ENCODE peak calls at places on chromosomes 5 and 9, in eight cellular contexts. One of them, this sample, is unnamed.

GRCh38 chr9:121736147-121736721 is 84.8 kb downstream of the DAB2IP start:
- DNase-seq in K562: peak; percentile 62
- DNase-seq in kidney: peak; percentile 96
- DNase-seq in left lung: peak; percentile 90
- DNase-seq in astrocyte of the spinal cord: peak; percentile 10
- DNase-seq in H9: peak; percentile 90
- DNase-seq in GM12865: no peak
- DNase-seq in dorsolateral prefrontal cortex: no peak
- DNase-seq in this sample: peak; percentile 45

GRCh38 chr9:2576631-2577030 is 45.0 kb upstream of the VLDLR start:
- DNase-seq in GM12865: no peak
- DNase-seq in astrocyte of the spinal cord: no peak
- DNase-seq in dorsolateral prefrontal cortex: no peak
- DNase-seq in K562: no peak
- DNase-seq in kidney: no peak
- DNase-seq in H9: no peak
- DNase-seq in left lung: no peak
- DNase-seq in this sample: no peak

GRCh38 chr9:105854056-105854782 is 159.9 kb downstream of the TMEM38B start:
- DNase-seq in H9: no peak
- DNase-seq in kidney: no peak
- DNase-seq in GM12865: no peak
- DNase-seq in K562: no peak
- DNase-seq in astrocyte of the spinal cord: no peak
- DNase-seq in dorsolateral prefrontal cortex: no peak
- DNase-seq in left lung: no peak
- DNase-seq in this sample: no peak

GRCh38 chr5:179732918-179733763 is 519 bp downstream of the MAML1 start:
- DNase-seq in astrocyte of the spinal cord: peak; percentile 43
- DNase-seq in H9: peak; percentile 53
- DNase-seq in left lung: no peak
- DNase-seq in GM12865: peak; percentile 50
- DNase-seq in kidney: peak; percentile 81
- DNase-seq in dorsolateral prefrontal cortex: peak; percentile 49
- DNase-seq in K562: no peak
- DNase-seq in this sample: peak; percentile 29

GRCh38 chr9:103041961-103042360 is 46.8 kb downstream of the CYLC2 start:
- DNase-seq in K562: no peak
- DNase-seq in left lung: no peak
- DNase-seq in astrocyte of the spinal cord: no peak
- DNase-seq in H9: no peak
- DNase-seq in dorsolateral prefrontal cortex: no peak
- DNase-seq in kidney: no peak
- DNase-seq in GM12865: no peak
- DNase-seq in this sample: no peak

GRCh38 chr9:107462691-107463090 is 26.9 kb downstream of the KLF4 start:
- DNase-seq in left lung: no peak
- DNase-seq in GM12865: no peak
- DNase-seq in astrocyte of the spinal cord: no peak
- DNase-seq in kidney: no peak
- DNase-seq in H9: no peak
- DNase-seq in dorsolateral prefrontal cortex: no peak
- DNase-seq in K562: no peak
- DNase-seq in this sample: no peak

GRCh38 chr9:69785757-69786156 is 25.9 kb upstream of the PTAR1 start:
- DNase-seq in H9: no peak
- DNase-seq in dorsolateral prefrontal cortex: no peak
- DNase-seq in GM12865: no peak
- DNase-seq in K562: no peak
- DNase-seq in kidney: no peak
- DNase-seq in astrocyte of the spinal cord: peak; percentile 74
- DNase-seq in left lung: no peak
- DNase-seq in this sample: no peak

GRCh38 chr9:86794356-86795046 is 152.8 kb downstream of the GAS1 start:
- DNase-seq in dorsolateral prefrontal cortex: no peak
- DNase-seq in left lung: no peak
- DNase-seq in kidney: no peak
- DNase-seq in astrocyte of the spinal cord: peak; percentile 85
- DNase-seq in K562: no peak
- DNase-seq in GM12865: no peak
- DNase-seq in H9: no peak
- DNase-seq in this sample: no peak

GRCh38 chr9:85185486-85186217 is 516.1 kb downstream of the NTRK2 start:
- DNase-seq in GM12865: no peak
- DNase-seq in K562: no peak
- DNase-seq in left lung: no peak
- DNase-seq in dorsolateral prefrontal cortex: no peak
- DNase-seq in astrocyte of the spinal cord: peak; percentile 3
- DNase-seq in H9: no peak
- DNase-seq in kidney: no peak
- DNase-seq in this sample: no peak

GRCh38 chr9:32348289-32348688 is 36.2 kb upstream of the ACO1 start:
- DNase-seq in dorsolateral prefrontal cortex: no peak
- DNase-seq in astrocyte of the spinal cord: no peak
- DNase-seq in left lung: no peak
- DNase-seq in GM12865: no peak
- DNase-seq in H9: no peak
- DNase-seq in kidney: no peak
- DNase-seq in K562: no peak
- DNase-seq in this sample: no peak

GRCh38 chr5:6365142-6365976 is 13.0 kb downstream of the MED10 start:
- DNase-seq in dorsolateral prefrontal cortex: no peak
- DNase-seq in GM12865: no peak
- DNase-seq in H9: peak; percentile 16
- DNase-seq in kidney: no peak
- DNase-seq in astrocyte of the spinal cord: peak; percentile 8
- DNase-seq in K562: no peak
- DNase-seq in left lung: no peak
- DNase-seq in this sample: no peak

DNA sequence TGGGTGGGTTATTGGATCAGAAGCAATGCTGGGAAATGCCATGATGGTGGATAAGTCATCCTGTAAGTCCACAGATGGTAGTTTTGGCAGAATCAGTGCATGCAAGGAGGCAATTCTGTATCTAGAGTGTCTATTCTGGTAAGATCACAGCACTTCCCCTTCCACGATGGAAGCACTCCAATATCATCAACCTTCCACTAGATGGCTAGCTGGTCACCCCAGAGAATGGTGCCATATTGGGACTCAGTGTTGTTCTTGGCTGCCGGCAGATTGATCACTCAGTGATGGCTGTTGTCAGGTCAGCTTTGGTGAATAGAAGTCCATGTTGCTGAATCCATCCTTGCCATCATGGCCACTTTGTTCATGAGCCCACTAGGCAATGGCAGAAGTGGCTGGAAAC is 553.5 kb downstream of the CSNK1G3 start:
- DNase-seq in dorsolateral prefrontal cortex: no peak
- DNase-seq in left lung: no peak
- DNase-seq in astrocyte of the spinal cord: no peak
- DNase-seq in K562: no peak
- DNase-seq in H9: no peak
- DNase-seq in GM12865: no peak
- DNase-seq in kidney: no peak
- DNase-seq in this sample: no peak
- TF ChIP-seq CTCF in dorsolateral prefrontal cortex: no peak
- TF ChIP-seq CTCF in left lung: no peak
- TF ChIP-seq CTCF in astrocyte of the spinal cord: no peak
- TF ChIP-seq CTCF in K562: no peak
- TF ChIP-seq CTCF in H9: peak; percentile 17
- TF ChIP-seq CTCF in GM12865: peak; percentile 6
- TF ChIP-seq CTCF in kidney: no peak
- TF ChIP-seq CTCF in this sample: no peak

GRCh38 chr9:16718952-16719351 is 151.5 kb downstream of the BNC2 start:
- DNase-seq in astrocyte of the spinal cord: no peak
- DNase-seq in K562: no peak
- DNase-seq in kidney: no peak
- DNase-seq in dorsolateral prefrontal cortex: no peak
- DNase-seq in H9: no peak
- DNase-seq in GM12865: no peak
- DNase-seq in left lung: no peak
- DNase-seq in this sample: no peak
- TF ChIP-seq CTCF in astrocyte of the spinal cord: no peak
- TF ChIP-seq CTCF in K562: no peak
- TF ChIP-seq CTCF in kidney: no peak
- TF ChIP-seq CTCF in dorsolateral prefrontal cortex: no peak
- TF ChIP-seq CTCF in H9: no peak
- TF ChIP-seq CTCF in GM12865: no peak
- TF ChIP-seq CTCF in left lung: no peak
- TF ChIP-seq CTCF in this sample: no peak

GRCh38 chr5:72134226-72134625 is 27.0 kb downstream of the MAP1B start:
- DNase-seq in left lung: no peak
- DNase-seq in dorsolateral prefrontal cortex: no peak
- DNase-seq in H9: no peak
- DNase-seq in GM12865: no peak
- DNase-seq in kidney: no peak
- DNase-seq in astrocyte of the spinal cord: peak; percentile 43
- DNase-seq in K562: no peak
- DNase-seq in this sample: no peak
- TF ChIP-seq CTCF in left lung: no peak
- TF ChIP-seq CTCF in dorsolateral prefrontal cortex: no peak
- TF ChIP-seq CTCF in H9: no peak
- TF ChIP-seq CTCF in GM12865: no peak
- TF ChIP-seq CTCF in kidney: no peak
- TF ChIP-seq CTCF in astrocyte of the spinal cord: peak; percentile 5
- TF ChIP-seq CTCF in K562: no peak
- TF ChIP-seq CTCF in this sample: no peak

DNA sequence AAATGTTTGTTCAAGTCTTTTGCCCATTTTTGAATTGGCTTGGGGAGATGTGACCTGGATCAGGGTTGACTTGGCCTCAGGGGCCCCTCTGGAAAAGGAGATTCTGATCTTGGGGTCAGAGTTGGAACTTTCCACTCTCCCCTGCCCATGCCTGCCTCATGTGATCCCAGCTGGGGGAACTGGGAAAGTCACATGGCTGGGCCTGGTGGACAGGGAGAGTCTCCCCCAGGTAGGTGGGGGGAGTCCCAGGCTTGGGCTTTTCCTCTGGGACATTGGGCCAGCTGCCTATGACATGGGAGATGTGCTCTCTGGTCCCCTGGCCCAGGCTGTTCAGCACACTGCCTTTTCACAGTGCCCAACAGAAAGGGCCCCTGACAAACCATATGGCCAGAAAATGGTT is 60.7 kb downstream of the NDST1 start:
- DNase-seq in dorsolateral prefrontal cortex: peak; percentile 2
- DNase-seq in GM12865: no peak
- DNase-seq in K562: no peak
- DNase-seq in kidney: no peak
- DNase-seq in left lung: no peak
- DNase-seq in astrocyte of the spinal cord: no peak
- DNase-seq in H9: no peak
- DNase-seq in this sample: no peak
- TF ChIP-seq CTCF in dorsolateral prefrontal cortex: no peak
- TF ChIP-seq CTCF in GM12865: no peak
- TF ChIP-seq CTCF in K562: no peak
- TF ChIP-seq CTCF in kidney: no peak
- TF ChIP-seq CTCF in left lung: no peak
- TF ChIP-seq CTCF in astrocyte of the spinal cord: no peak
- TF ChIP-seq CTCF in H9: no peak
- TF ChIP-seq CTCF in this sample: no peak

DNA sequence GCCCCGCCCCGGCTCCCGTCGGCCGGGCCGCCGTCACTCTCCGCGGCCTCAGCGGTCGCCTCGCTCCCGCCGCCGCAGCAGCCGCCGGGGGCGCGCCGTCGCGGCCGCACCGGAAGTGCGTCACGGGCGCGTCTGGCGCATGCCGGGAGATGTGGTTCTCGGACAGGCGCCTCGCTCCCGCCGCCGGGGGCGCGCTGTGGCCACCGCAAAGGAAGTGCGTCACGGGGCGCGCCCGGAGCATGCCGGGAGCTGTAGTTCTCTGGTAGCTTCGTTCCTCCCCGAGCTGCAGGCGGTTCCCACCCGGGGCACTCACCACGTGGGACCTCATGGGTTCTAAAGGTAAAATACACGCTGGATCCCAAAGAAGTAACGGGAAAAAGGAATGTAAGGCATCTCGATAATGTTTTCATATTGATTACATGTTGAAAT is at the start of gene UBAC1:
- DNase-seq in kidney: peak; percentile 98
- DNase-seq in dorsolateral prefrontal cortex: peak; percentile 97
- DNase-seq in K562: peak; percentile 94
- DNase-seq in astrocyte of the spinal cord: peak; percentile 94
- DNase-seq in GM12865: peak; percentile 97
- DNase-seq in left lung: peak; percentile 99
- DNase-seq in H9: peak; percentile 96
- DNase-seq in this sample: peak; percentile 88
- TF ChIP-seq CTCF in kidney: peak; percentile 23
- TF ChIP-seq CTCF in dorsolateral prefrontal cortex: peak; percentile 38
- TF ChIP-seq CTCF in K562: peak; percentile 53
- TF ChIP-seq CTCF in astrocyte of the spinal cord: peak; percentile 18
- TF ChIP-seq CTCF in GM12865: peak; percentile 33
- TF ChIP-seq CTCF in left lung: peak; percentile 15
- TF ChIP-seq CTCF in H9: peak; percentile 32
- TF ChIP-seq CTCF in this sample: peak; percentile 46

This sample was measured in progenitor cell of endocrine pancreas.